ENCODE peak calls at places on chromosome 6, in seven cellular contexts. S, Q, R, I, D, Y and P are unnamed samples.

GRCh38 chr6:30325150-30325872 is 1.4 kb upstream of the TRIM39 start:
- DNase-seq in Q (peak), D (no peak), S (no peak), R (peak), I (no peak), Y (no peak), P (peak)

GRCh38 chr6:157821342-157822033 is 1.6 kb upstream of the SNX9 start:
- DNase-seq in I (no peak), S (no peak), Y (no peak), Q (no peak), D (no peak), R (no peak), P (no peak)

GRCh38 chr6:55819811-55820210 is 55.6 kb downstream of the BMP5 start:
- DNase-seq in S (no peak), Q (no peak), I (no peak), D (no peak), Y (no peak), R (no peak), P (no peak)

GRCh38 chr6:20306491-20306890 is 94.2 kb upstream of the MBOAT1 start:
- DNase-seq in D (no peak), S (no peak), R (no peak), Q (no peak), Y (no peak), I (no peak), P (no peak)

GRCh38 chr6:129491436-129491835 is 218.5 kb downstream of the ARHGAP18 start:
- DNase-seq in S (no peak), Y (no peak), D (no peak), Q (no peak), R (peak), I (no peak), P (no peak)

GRCh38 chr6:125791151-125791819 is 525 bp downstream of the NCOA7 start:
- DNase-seq in Y (no peak), S (peak), D (peak), R (peak), Q (peak), I (peak), P (peak)

GRCh38 chr6:7166410-7167293 is 58.9 kb downstream of the RREB1 start:
- DNase-seq in D (no peak), I (peak), Y (no peak), Q (no peak), R (peak), S (no peak), P (peak)

GRCh38 chr6:8527818-8528217 is 92.5 kb upstream of the SLC35B3 start:
- DNase-seq in R (no peak), Q (no peak), D (no peak), S (no peak), Y (no peak), I (no peak), P (no peak)